ENCODE peak calls at places on chromosomes 11 and 22, in five cellular contexts. H is AG04449, L is GM23338, E is fibroblast of lung, J is astrocyte of the spinal cord. T is an unnamed sample.

GRCh38 chr11:133153031-133153430 is 379.3 kb downstream of the OPCML start:
- DNase-seq in L (peak), H (no peak), J (no peak), E (no peak), T (no peak)

GRCh38 chr11:77416357-77416756 is 57.5 kb downstream of the PAK1 start:
- DNase-seq in L (no peak), J (no peak), H (no peak), E (no peak), T (no peak)

GRCh38 chr22:36292823-36293530 is 40.0 kb downstream of the APOL1 start:
- DNase-seq in E (no peak), L (no peak), J (no peak), H (no peak), T (no peak)

GRCh38 chr11:8758619-8759169 is 76.1 kb downstream of the RPL27A start:
- DNase-seq in H (no peak), J (no peak), L (no peak), E (no peak), T (no peak)

GRCh38 chr11:68835328-68835727 is 6.4 kb downstream of the CPT1A start:
- DNase-seq in J (no peak), E (no peak), H (no peak), L (no peak), T (no peak)

GRCh38 chr11:19101803-19102520 is 15.0 kb upstream of the ZDHHC13 start:
- DNase-seq in E (no peak), L (no peak), H (no peak), J (no peak), T (no peak)

GRCh38 chr22:38657248-38657909 is 941 bp downstream of the CBY1 start:
- DNase-seq in J (peak), H (no peak), L (peak), E (peak), T (no peak)

GRCh38 chr11:75543808-75544207 is 18.1 kb upstream of the GDPD5 start:
- DNase-seq in H (no peak), J (no peak), L (no peak), E (no peak), T (no peak)

GRCh38 chr11:14144905-14145304 is 182.4 kb downstream of the SPON1 start:
- DNase-seq in E (no peak), L (no peak), H (no peak), J (no peak), T (no peak)

GRCh38 chr22:26462971-26463661 is 20.5 kb downstream of the HPS4 start:
- DNase-seq in J (no peak), H (no peak), E (no peak), L (no peak), T (no peak)

GRCh38 chr11:27174026-27174425 is 133.4 kb downstream of the BBOX1 start:
- DNase-seq in H (no peak), E (no peak), L (no peak), J (no peak), T (no peak)

GRCh38 chr22:22938672-22939536 is 51.3 kb downstream of the IGLL5 start:
- DNase-seq in L (no peak), E (no peak), H (no peak), J (no peak), T (no peak)

GRCh38 chr11:102360681-102361080 is 13.7 kb downstream of the BIRC2 start:
- DNase-seq in H (no peak), J (no peak), L (no peak), E (no peak), T (no peak)

GRCh38 chr11:19820100-19820499 is 107.5 kb downstream of the NAV2 start:
- DNase-seq in L (no peak), E (peak), H (peak), J (peak), T (no peak)

GRCh38 chr11:17382046-17382728 is 6.3 kb downstream of the KCNJ11 start:
- DNase-seq in J (no peak), E (no peak), H (no peak), L (no peak), T (no peak)

GRCh38 chr11:587978-588380 is 11.7 kb downstream of the PHRF1 start:
- DNase-seq in H (no peak), J (peak), L (no peak), E (peak), T (peak)

GRCh38 chr22:18085188-18085587 is 7.4 kb downstream of the PEX26 start:
- DNase-seq in E (peak), H (no peak), J (no peak), L (no peak), T (no peak)

GRCh38 chr22:20084547-20085413 is 4.7 kb downstream of the DGCR8 start:
- DNase-seq in E (no peak), H (no peak), L (peak), J (no peak), T (no peak)

GRCh38 chr11:87573708-87574107 is 536.0 kb downstream of the TMEM135 start:
- DNase-seq in H (no peak), L (peak), E (no peak), J (no peak), T (no peak)

GRCh38 chr11:4041731-4042391 is 52.7 kb upstream of the RRM1 start:
- DNase-seq in H (no peak), J (peak), E (no peak), L (no peak), T (no peak)

GRCh38 chr11:59953463-59954218 is 10.2 kb upstream of the OOSP4A start:
- DNase-seq in J (no peak), L (no peak), E (no peak), H (no peak), T (no peak)

GRCh38 chr11:68090287-68090686 is 30.9 kb downstream of the CHKA start:
- DNase-seq in J (no peak), E (no peak), L (no peak), H (no peak), T (no peak)

GRCh38 chr11:67482275-67482735 is 521 bp upstream of the AIP start:
- DNase-seq in L (no peak), H (no peak), J (no peak), E (no peak), T (no peak)

GRCh38 chr11:11149671-11150459 is 203.2 kb downstream of the CSNK2A3 start:
- DNase-seq in E (no peak), H (no peak), L (no peak), J (no peak), T (no peak)

GRCh38 chr11:130156108-130157022 is 3.2 kb upstream of the ST14 start:
- DNase-seq in J (peak), E (no peak), H (no peak), L (no peak), T (no peak)

GRCh38 chr11:4480577-4481539 is 1.6 kb upstream of the OR52K1 start:
- DNase-seq in H (no peak), L (no peak), E (no peak), J (peak), T (no peak)

GRCh38 chr11:66326261-66327111 is 9.6 kb upstream of the CD248 start:
- DNase-seq in L (no peak), H (no peak), J (peak), E (peak), T (no peak)

GRCh38 chr22:24216541-24217209 is 28.2 kb downstream of the GGT5 start:
- DNase-seq in E (no peak), H (no peak), L (no peak), J (no peak), T (no peak)

GRCh38 chr11:77069969-77070582 is 3.3 kb downstream of the CAPN5 start:
- DNase-seq in L (no peak), H (no peak), E (no peak), J (no peak), T (no peak)

GRCh38 chr22:37161442-37161841 is 11.7 kb upstream of the IL2RB start:
- DNase-seq in H (no peak), E (no peak), J (no peak), L (peak), T (no peak)

GRCh38 chr11:6320411-6321207 is at the start of gene CAVIN3:
- DNase-seq in L (peak), E (peak), J (peak), H (no peak), T (no peak)

GRCh38 chr22:48182896-48183805 is 1420.7 kb downstream of the TBC1D22A start:
- DNase-seq in J (no peak), H (no peak), E (no peak), L (no peak), T (no peak)

DNA sequence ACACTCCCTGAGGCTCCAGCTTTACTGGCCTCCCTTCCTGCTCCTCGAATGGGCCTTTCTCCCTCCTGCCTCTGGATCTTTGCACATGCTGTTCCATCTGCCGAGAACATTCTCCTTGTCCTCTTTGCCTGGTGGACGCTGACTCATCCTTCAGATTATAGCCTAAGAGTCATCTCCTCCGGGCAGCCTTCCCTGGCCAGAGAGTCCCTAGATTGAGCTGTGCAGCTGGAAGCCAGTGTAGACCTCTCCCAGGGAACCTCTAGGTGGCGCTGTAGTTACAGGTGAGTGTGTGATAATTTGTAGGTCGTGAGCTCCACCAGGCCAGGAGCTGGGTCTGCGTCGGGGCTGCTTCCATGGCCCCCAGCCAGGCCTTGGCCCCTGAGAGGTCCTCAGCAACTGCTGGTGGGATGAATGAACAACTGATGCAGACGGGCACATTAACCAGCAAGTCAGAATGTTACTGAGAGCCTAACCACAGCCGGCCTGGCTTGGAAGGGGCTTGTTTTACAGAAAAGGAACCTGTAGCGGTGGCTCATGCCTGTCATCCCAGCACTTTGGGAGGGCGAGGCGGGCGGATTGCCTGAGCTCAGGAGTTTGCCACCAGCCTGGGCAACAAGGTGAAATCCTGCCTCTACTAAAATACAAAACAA is 8.7 kb downstream of the PNPLA5 start:
- DNase-seq in H (no peak), L (peak), E (peak), J (peak), T (peak)
- TF ChIP-seq CTCF in H (peak), L (peak), E (peak), J (peak), T (peak)

DNA sequence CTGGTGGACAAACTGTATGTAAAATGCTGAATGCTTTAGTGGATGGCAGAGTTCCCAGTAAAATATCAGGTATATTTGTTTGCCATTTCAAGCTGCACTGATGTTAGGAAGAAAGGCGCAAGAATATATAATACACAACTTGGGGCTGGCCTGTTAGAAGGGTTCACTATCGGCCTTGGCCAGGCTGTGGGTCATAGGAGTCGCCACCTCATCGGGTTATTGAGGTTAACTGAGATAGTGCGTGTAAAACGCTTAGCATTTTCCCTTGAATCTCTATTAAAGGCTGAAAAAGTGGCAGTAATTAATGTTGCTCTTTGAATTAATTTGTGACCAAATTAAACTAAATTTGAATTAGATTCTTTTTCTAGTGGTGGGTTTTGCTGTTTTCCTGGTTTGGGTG is 5.1 kb downstream of the FAM118A start:
- DNase-seq in H (no peak), J (no peak), L (no peak), E (no peak), T (no peak)
- H3K4me3 ChIP-seq in H (no peak), J (no peak), L (no peak), E (no peak), T (no peak)

GRCh38 chr22:29610780-29611179 is 7.3 kb downstream of the NF2 start:
- DNase-seq in H (no peak), L (no peak), J (no peak), E (no peak), T (no peak)

GRCh38 chr22:29605236-29605850 is 1.9 kb downstream of the NF2 start:
- DNase-seq in J (no peak), E (no peak), H (no peak), L (no peak), T (no peak)

GRCh38 chr22:29607426-29607825 is 4.0 kb downstream of the NF2 start:
- DNase-seq in L (no peak), E (no peak), J (no peak), H (no peak), T (no peak)

GRCh38 chr22:29606320-29606719 is 2.9 kb downstream of the NF2 start:
- DNase-seq in J (no peak), H (no peak), E (no peak), L (peak), T (no peak)

GRCh38 chr22:29609139-29609538 is 5.7 kb downstream of the NF2 start:
- DNase-seq in J (no peak), H (no peak), E (no peak), L (peak), T (no peak)
- TF ChIP-seq CTCF in J (peak), H (no peak), E (peak), L (peak), T (peak)

DNA sequence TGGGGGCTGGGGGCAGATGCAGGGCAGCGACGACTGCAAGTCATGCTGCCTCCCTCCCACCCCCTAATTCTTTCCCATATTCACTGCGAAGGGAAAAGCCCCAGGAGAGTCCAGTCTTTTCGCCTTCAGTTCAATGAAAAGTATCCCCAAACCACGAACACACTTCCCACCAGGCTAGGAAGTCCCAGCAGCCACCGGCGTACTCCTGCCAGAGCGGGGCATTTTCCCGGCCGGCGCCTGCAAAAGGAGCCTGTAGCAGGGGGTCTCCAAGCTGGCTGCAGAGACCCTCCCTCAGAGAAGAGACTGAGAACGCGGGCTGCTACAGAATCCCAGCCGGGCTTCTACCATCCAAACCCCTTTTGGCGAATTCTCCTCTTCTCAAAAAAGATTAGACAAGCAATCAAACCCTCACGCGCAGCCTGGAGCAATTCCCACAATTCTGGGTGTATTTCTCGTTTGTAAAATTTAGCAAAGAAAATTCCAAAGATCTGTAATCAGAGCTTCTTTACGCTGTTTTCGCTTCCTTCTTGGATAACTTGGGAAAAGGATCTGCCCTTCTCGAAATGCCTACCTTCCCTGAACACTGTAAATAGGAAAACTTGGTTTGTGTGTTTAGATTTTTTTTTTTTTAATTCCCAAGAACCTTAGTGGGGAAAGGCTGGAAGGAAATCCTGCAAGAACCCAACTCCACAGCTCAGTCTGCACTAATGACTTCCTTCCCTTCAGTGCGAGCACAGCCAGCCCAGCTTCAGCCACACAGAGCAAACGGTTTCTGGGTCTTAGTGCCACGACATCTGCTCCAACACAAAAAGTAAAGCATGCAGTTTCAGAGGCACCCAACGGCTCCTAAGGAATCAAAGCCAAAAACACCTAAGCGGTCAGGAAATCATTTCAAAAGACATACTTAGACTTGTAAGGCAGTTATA is 236.4 kb downstream of the TTC28 start:
- DNase-seq in H (no peak), E (peak), L (peak), J (peak), T (no peak)
- H3K4me3 ChIP-seq in H (peak), E (peak), L (peak), J (peak), T (peak)

DNA sequence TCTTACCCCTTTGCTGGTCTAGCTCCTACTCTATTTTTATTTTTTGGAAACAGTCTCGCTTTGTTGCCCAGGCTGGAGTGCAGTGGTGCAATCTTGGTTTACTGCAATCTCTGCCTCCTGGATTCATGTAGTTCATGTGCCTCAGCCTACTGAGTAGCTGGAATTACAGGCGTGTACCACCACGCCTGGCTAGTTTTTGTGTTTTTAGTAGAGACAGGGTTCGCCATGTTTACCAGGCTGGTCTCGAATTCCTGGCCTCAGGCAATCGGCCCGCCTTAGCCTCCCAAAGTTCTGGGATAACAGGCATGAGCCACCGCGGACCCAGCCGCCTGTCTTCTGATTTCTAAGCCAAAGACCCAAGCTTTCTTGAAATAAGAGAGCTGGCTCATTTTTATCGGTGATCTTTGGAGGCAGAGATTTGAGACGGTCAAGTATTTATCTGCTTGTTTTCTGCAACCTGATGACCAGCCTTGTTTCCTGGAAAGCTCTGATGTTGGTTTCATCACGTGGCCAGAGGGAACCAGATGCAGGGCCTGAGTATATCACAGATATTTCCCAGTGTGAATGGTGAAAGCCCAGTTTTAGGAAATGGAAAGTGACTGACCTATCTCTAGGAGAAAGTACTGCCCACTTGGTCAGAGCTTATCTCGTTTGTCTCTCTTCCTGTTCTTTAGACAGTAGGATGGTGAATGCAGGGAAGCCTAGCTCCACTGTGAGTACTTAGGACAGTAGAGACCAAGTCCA is 5.7 kb upstream of the SIDT2 start:
- DNase-seq in L (no peak), E (no peak), J (no peak), H (no peak), T (peak)
- TF ChIP-seq CTCF in L (no peak), E (no peak), J (no peak), H (no peak), T (no peak)

T was measured in epithelial cell of proximal tubule.